ENCODE peak calls at places on chromosomes 3 and 15, in ten cellular contexts. One of them, this sample, is unnamed.

GRCh38 chr15:75712668-75713337 is at the start of gene CSPG4:
- DNase-seq in HFF-Myc: no peak
- DNase-seq in choroid plexus epithelial cell: peak; percentile 76
- DNase-seq in endodermal cell: peak; percentile 84
- DNase-seq in left ventricle myocardium inferior: peak; percentile 72
- DNase-seq in psoas muscle: peak; percentile 85
- DNase-seq in lower leg skin: no peak
- DNase-seq in SJCRH30: peak; percentile 82
- DNase-seq in H1: no peak
- DNase-seq in neural progenitor cell: peak; percentile 75
- DNase-seq in this sample: no peak

GRCh38 chr3:123584284-123584987 is 417 bp downstream of the HACD2 start:
- DNase-seq in lower leg skin: no peak
- DNase-seq in choroid plexus epithelial cell: peak; percentile 34
- DNase-seq in psoas muscle: peak; percentile 78
- DNase-seq in SJCRH30: no peak
- DNase-seq in HFF-Myc: no peak
- DNase-seq in neural progenitor cell: no peak
- DNase-seq in H1: no peak
- DNase-seq in left ventricle myocardium inferior: peak; percentile 67
- DNase-seq in endodermal cell: no peak
- DNase-seq in this sample: no peak

GRCh38 chr3:126258670-126259069 is 78.3 kb upstream of the ALDH1L1 start:
- DNase-seq in H1: no peak
- DNase-seq in psoas muscle: peak; percentile 49
- DNase-seq in neural progenitor cell: no peak
- DNase-seq in endodermal cell: no peak
- DNase-seq in lower leg skin: no peak
- DNase-seq in left ventricle myocardium inferior: no peak
- DNase-seq in HFF-Myc: peak; percentile 5
- DNase-seq in SJCRH30: peak; percentile 23
- DNase-seq in choroid plexus epithelial cell: no peak
- DNase-seq in this sample: no peak

GRCh38 chr3:194512895-194513601 is 26.2 kb upstream of the ATP13A3 start:
- DNase-seq in psoas muscle: no peak
- DNase-seq in lower leg skin: no peak
- DNase-seq in left ventricle myocardium inferior: no peak
- DNase-seq in SJCRH30: no peak
- DNase-seq in choroid plexus epithelial cell: no peak
- DNase-seq in neural progenitor cell: no peak
- DNase-seq in HFF-Myc: no peak
- DNase-seq in endodermal cell: no peak
- DNase-seq in H1: no peak
- DNase-seq in this sample: no peak

GRCh38 chr15:92608866-92609700 is 46.5 kb downstream of the FAM174B start:
- DNase-seq in choroid plexus epithelial cell: no peak
- DNase-seq in H1: no peak
- DNase-seq in SJCRH30: no peak
- DNase-seq in psoas muscle: no peak
- DNase-seq in left ventricle myocardium inferior: no peak
- DNase-seq in neural progenitor cell: no peak
- DNase-seq in endodermal cell: no peak
- DNase-seq in HFF-Myc: no peak
- DNase-seq in lower leg skin: no peak
- DNase-seq in this sample: no peak

GRCh38 chr3:164848922-164849321 is 229.4 kb downstream of the SI start:
- DNase-seq in left ventricle myocardium inferior: no peak
- DNase-seq in choroid plexus epithelial cell: no peak
- DNase-seq in HFF-Myc: no peak
- DNase-seq in SJCRH30: no peak
- DNase-seq in neural progenitor cell: no peak
- DNase-seq in psoas muscle: no peak
- DNase-seq in H1: no peak
- DNase-seq in endodermal cell: no peak
- DNase-seq in lower leg skin: no peak
- DNase-seq in this sample: no peak

GRCh38 chr15:73924258-73924921 is 1.9 kb upstream of the LOXL1 start:
- DNase-seq in choroid plexus epithelial cell: peak; percentile 92
- DNase-seq in SJCRH30: peak; percentile 93
- DNase-seq in left ventricle myocardium inferior: peak; percentile 31
- DNase-seq in H1: no peak
- DNase-seq in psoas muscle: peak; percentile 55
- DNase-seq in HFF-Myc: peak; percentile 76
- DNase-seq in neural progenitor cell: peak; percentile 39
- DNase-seq in lower leg skin: no peak
- DNase-seq in endodermal cell: peak; percentile 68
- DNase-seq in this sample: peak; percentile 77

GRCh38 chr3:31226331-31226730 is 306.4 kb upstream of the STT3B start:
- DNase-seq in neural progenitor cell: no peak
- DNase-seq in left ventricle myocardium inferior: no peak
- DNase-seq in H1: no peak
- DNase-seq in choroid plexus epithelial cell: no peak
- DNase-seq in endodermal cell: no peak
- DNase-seq in SJCRH30: no peak
- DNase-seq in lower leg skin: no peak
- DNase-seq in psoas muscle: no peak
- DNase-seq in HFF-Myc: no peak
- DNase-seq in this sample: no peak

GRCh38 chr15:26773485-26773877 is 615 bp upstream of the GABRB3 start:
- DNase-seq in lower leg skin: no peak
- DNase-seq in choroid plexus epithelial cell: no peak
- DNase-seq in left ventricle myocardium inferior: no peak
- DNase-seq in neural progenitor cell: peak; percentile 52
- DNase-seq in psoas muscle: no peak
- DNase-seq in H1: no peak
- DNase-seq in HFF-Myc: no peak
- DNase-seq in SJCRH30: peak; percentile 9
- DNase-seq in endodermal cell: peak; percentile 83
- DNase-seq in this sample: no peak

GRCh38 chr3:129344540-129345220 is 66.0 kb downstream of the HMCES start:
- DNase-seq in HFF-Myc: no peak
- DNase-seq in psoas muscle: peak; percentile 28
- DNase-seq in neural progenitor cell: peak; percentile 69
- DNase-seq in choroid plexus epithelial cell: no peak
- DNase-seq in H1: no peak
- DNase-seq in endodermal cell: peak; percentile 93
- DNase-seq in left ventricle myocardium inferior: no peak
- DNase-seq in lower leg skin: no peak
- DNase-seq in SJCRH30: no peak
- DNase-seq in this sample: no peak

GRCh38 chr3:60047426-60048200 is 997.8 kb upstream of the CFAP20DC start:
- DNase-seq in neural progenitor cell: no peak
- DNase-seq in endodermal cell: no peak
- DNase-seq in lower leg skin: no peak
- DNase-seq in left ventricle myocardium inferior: no peak
- DNase-seq in choroid plexus epithelial cell: no peak
- DNase-seq in H1: no peak
- DNase-seq in HFF-Myc: no peak
- DNase-seq in psoas muscle: no peak
- DNase-seq in SJCRH30: no peak
- DNase-seq in this sample: no peak

GRCh38 chr3:193168911-193169310 is 72.1 kb upstream of the PLAAT1 start:
- DNase-seq in H1: no peak
- DNase-seq in neural progenitor cell: no peak
- DNase-seq in endodermal cell: no peak
- DNase-seq in lower leg skin: no peak
- DNase-seq in psoas muscle: no peak
- DNase-seq in HFF-Myc: no peak
- DNase-seq in left ventricle myocardium inferior: no peak
- DNase-seq in choroid plexus epithelial cell: no peak
- DNase-seq in SJCRH30: no peak
- DNase-seq in this sample: no peak

GRCh38 chr3:152636651-152637050 is 198.3 kb upstream of the P2RY1 start:
- DNase-seq in HFF-Myc: no peak
- DNase-seq in H1: no peak
- DNase-seq in choroid plexus epithelial cell: no peak
- DNase-seq in neural progenitor cell: no peak
- DNase-seq in lower leg skin: no peak
- DNase-seq in SJCRH30: no peak
- DNase-seq in left ventricle myocardium inferior: no peak
- DNase-seq in endodermal cell: no peak
- DNase-seq in psoas muscle: no peak
- DNase-seq in this sample: no peak
- H3K4me3 ChIP-seq in HFF-Myc: no peak overlapping the region
- H3K4me3 ChIP-seq in H1: no peak overlapping the region
- H3K4me3 ChIP-seq in choroid plexus epithelial cell: no peak overlapping the region
- H3K4me3 ChIP-seq in neural progenitor cell: no peak overlapping the region
- H3K4me3 ChIP-seq in lower leg skin: no peak overlapping the region
- H3K4me3 ChIP-seq in SJCRH30: no peak overlapping the region
- H3K4me3 ChIP-seq in left ventricle myocardium inferior: no peak overlapping the region
- H3K4me3 ChIP-seq in endodermal cell: no peak overlapping the region
- H3K4me3 ChIP-seq in psoas muscle: no peak overlapping the region
- H3K4me3 ChIP-seq in this sample: no peak overlapping the region

GRCh38 chr15:78977591-78978347 is 32.9 kb upstream of the CTSH start:
- DNase-seq in neural progenitor cell: no peak
- DNase-seq in choroid plexus epithelial cell: no peak
- DNase-seq in H1: no peak
- DNase-seq in psoas muscle: no peak
- DNase-seq in endodermal cell: no peak
- DNase-seq in lower leg skin: no peak
- DNase-seq in HFF-Myc: no peak
- DNase-seq in left ventricle myocardium inferior: no peak
- DNase-seq in SJCRH30: no peak
- DNase-seq in this sample: no peak
- H3K4me3 ChIP-seq in neural progenitor cell: no peak overlapping the region
- H3K4me3 ChIP-seq in choroid plexus epithelial cell: no peak overlapping the region
- H3K4me3 ChIP-seq in H1: no peak overlapping the region
- H3K4me3 ChIP-seq in psoas muscle: no peak overlapping the region
- H3K4me3 ChIP-seq in endodermal cell: no peak overlapping the region
- H3K4me3 ChIP-seq in lower leg skin: no peak overlapping the region
- H3K4me3 ChIP-seq in HFF-Myc: no peak overlapping the region
- H3K4me3 ChIP-seq in left ventricle myocardium inferior: no peak overlapping the region
- H3K4me3 ChIP-seq in SJCRH30: no peak overlapping the region
- H3K4me3 ChIP-seq in this sample: no peak overlapping the region

GRCh38 chr3:143604402-143604801 is 243.9 kb downstream of the SLC9A9 start:
- DNase-seq in choroid plexus epithelial cell: no peak
- DNase-seq in psoas muscle: no peak
- DNase-seq in neural progenitor cell: no peak
- DNase-seq in HFF-Myc: no peak
- DNase-seq in SJCRH30: no peak
- DNase-seq in H1: no peak
- DNase-seq in endodermal cell: no peak
- DNase-seq in left ventricle myocardium inferior: no peak
- DNase-seq in lower leg skin: no peak
- DNase-seq in this sample: no peak

GRCh38 chr3:143600762-143601161 is 247.5 kb downstream of the SLC9A9 start:
- DNase-seq in left ventricle myocardium inferior: no peak
- DNase-seq in H1: no peak
- DNase-seq in neural progenitor cell: no peak
- DNase-seq in lower leg skin: no peak
- DNase-seq in choroid plexus epithelial cell: peak; percentile 90
- DNase-seq in SJCRH30: no peak
- DNase-seq in HFF-Myc: no peak
- DNase-seq in endodermal cell: no peak
- DNase-seq in psoas muscle: no peak
- DNase-seq in this sample: no peak

GRCh38 chr3:143603774-143604173 is 244.5 kb downstream of the SLC9A9 start:
- DNase-seq in psoas muscle: no peak
- DNase-seq in left ventricle myocardium inferior: no peak
- DNase-seq in H1: no peak
- DNase-seq in HFF-Myc: no peak
- DNase-seq in choroid plexus epithelial cell: no peak
- DNase-seq in SJCRH30: no peak
- DNase-seq in endodermal cell: no peak
- DNase-seq in neural progenitor cell: no peak
- DNase-seq in lower leg skin: no peak
- DNase-seq in this sample: no peak

GRCh38 chr3:143604849-143605660 is 243.2 kb downstream of the SLC9A9 start:
- DNase-seq in choroid plexus epithelial cell: peak; percentile 18
- DNase-seq in H1: no peak
- DNase-seq in SJCRH30: no peak
- DNase-seq in left ventricle myocardium inferior: no peak
- DNase-seq in psoas muscle: no peak
- DNase-seq in HFF-Myc: no peak
- DNase-seq in endodermal cell: no peak
- DNase-seq in lower leg skin: no peak
- DNase-seq in neural progenitor cell: no peak
- DNase-seq in this sample: no peak

DNA sequence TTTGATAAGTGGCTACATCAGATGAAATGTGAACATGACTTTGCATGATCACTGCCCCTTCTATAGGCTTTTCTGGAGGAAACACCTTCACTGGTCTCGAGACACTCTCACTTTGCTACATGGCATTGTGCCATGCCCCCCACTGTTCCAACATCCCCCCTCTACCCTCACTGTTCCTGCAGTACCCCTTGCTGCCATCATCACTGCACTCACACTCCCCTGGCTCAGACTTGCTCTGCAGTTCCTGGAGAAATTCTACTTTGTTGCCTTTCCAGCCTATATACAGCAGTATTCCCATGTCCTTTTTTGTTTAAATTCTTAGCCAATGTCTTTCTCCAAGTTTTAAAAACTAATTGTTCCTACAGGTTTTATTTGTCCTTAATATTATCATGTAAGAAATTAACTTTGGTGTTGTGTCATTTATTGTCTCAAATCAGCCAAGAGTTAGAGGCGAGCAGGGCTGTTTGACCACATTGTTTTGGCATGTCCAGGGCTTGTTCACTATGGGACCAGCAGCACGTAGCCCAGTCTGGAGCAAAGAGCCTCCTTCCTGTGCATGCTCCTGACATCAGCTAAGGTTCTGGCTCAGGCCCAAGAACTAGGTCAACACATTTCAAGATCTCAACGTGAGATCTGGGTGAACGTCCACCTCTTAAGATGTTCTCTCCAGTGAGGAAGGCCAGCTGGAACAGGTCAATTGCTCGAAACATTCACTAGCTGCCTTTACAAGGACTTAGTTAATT is 246.4 kb downstream of the SLC9A9 start:
- DNase-seq in lower leg skin: no peak
- DNase-seq in psoas muscle: peak; percentile 50
- DNase-seq in SJCRH30: no peak
- DNase-seq in neural progenitor cell: no peak
- DNase-seq in H1: no peak
- DNase-seq in endodermal cell: no peak
- DNase-seq in HFF-Myc: peak; percentile 21
- DNase-seq in left ventricle myocardium inferior: peak; percentile 28
- DNase-seq in choroid plexus epithelial cell: peak; percentile 99
- DNase-seq in this sample: no peak
- H3K4me3 ChIP-seq in lower leg skin: no peak overlapping the region
- H3K4me3 ChIP-seq in psoas muscle: no peak overlapping the region
- H3K4me3 ChIP-seq in SJCRH30: no peak overlapping the region
- H3K4me3 ChIP-seq in neural progenitor cell: no peak overlapping the region
- H3K4me3 ChIP-seq in H1: no peak overlapping the region
- H3K4me3 ChIP-seq in endodermal cell: no peak overlapping the region
- H3K4me3 ChIP-seq in HFF-Myc: no peak overlapping the region
- H3K4me3 ChIP-seq in left ventricle myocardium inferior: no peak overlapping the region
- H3K4me3 ChIP-seq in choroid plexus epithelial cell: no peak overlapping the region
- H3K4me3 ChIP-seq in this sample: no peak overlapping the region

DNA sequence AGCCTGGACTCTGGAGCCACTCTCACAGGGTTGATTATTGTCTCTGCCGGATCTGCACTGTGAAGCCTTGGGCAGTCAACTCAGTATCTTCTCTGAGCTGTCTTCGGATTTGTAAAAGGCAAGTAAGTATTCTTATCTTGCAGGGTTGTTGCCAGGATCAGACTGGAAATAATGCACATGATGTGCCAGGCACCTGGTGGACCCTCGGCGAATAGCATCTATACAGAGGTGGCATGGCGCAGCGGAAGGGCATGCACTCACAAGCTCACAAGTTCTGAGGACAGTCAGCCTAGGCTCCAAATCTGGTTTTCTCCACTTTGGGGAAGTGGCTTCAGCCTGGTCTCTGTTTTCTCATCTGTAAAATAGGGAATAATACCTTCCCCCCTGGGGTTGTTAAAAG is 113.9 kb downstream of the SRGAP3 start:
- DNase-seq in psoas muscle: no peak
- DNase-seq in endodermal cell: peak; percentile 64
- DNase-seq in left ventricle myocardium inferior: no peak
- DNase-seq in H1: no peak
- DNase-seq in SJCRH30: no peak
- DNase-seq in neural progenitor cell: no peak
- DNase-seq in HFF-Myc: no peak
- DNase-seq in choroid plexus epithelial cell: no peak
- DNase-seq in lower leg skin: no peak
- DNase-seq in this sample: no peak
- H3K4me3 ChIP-seq in psoas muscle: peak overlapping the region; percentile 63
- H3K4me3 ChIP-seq in endodermal cell: peak overlapping the region; percentile 48
- H3K4me3 ChIP-seq in left ventricle myocardium inferior: peak overlapping the region; percentile 66
- H3K4me3 ChIP-seq in H1: peak overlapping the region; percentile 26
- H3K4me3 ChIP-seq in SJCRH30: no peak overlapping the region
- H3K4me3 ChIP-seq in neural progenitor cell: peak overlapping the region; percentile 45
- H3K4me3 ChIP-seq in HFF-Myc: no peak overlapping the region
- H3K4me3 ChIP-seq in choroid plexus epithelial cell: no peak overlapping the region
- H3K4me3 ChIP-seq in lower leg skin: no peak overlapping the region
- H3K4me3 ChIP-seq in this sample: no peak overlapping the region

This sample was measured in right atrium auricular region.